ENCODE peak calls at places on chromosomes 1 and 21, in seven cellular contexts. B, Z, S, G, J, X and Q are unnamed samples.

GRCh38 chr1:215198021-215198420 is 115.5 kb downstream of the KCNK2 start:
- DNase-seq in B (no peak), Z (no peak), S (no peak), G (no peak), J (no peak), X (no peak), Q (no peak)

GRCh38 chr1:152968248-152968647 is 2.2 kb upstream of the SPRR4 start:
- DNase-seq in B (no peak), Z (no peak), S (no peak), G (no peak), J (no peak), X (no peak), Q (no peak)

GRCh38 chr1:117231748-117232373 is 21.1 kb upstream of the VTCN1 start:
- DNase-seq in B (no peak), Z (no peak), S (no peak), G (no peak), J (no peak), X (no peak), Q (peak)

GRCh38 chr21:45944601-45945000 is 37.0 kb upstream of the COL6A1 start:
- DNase-seq in B (no peak), Z (no peak), S (no peak), G (no peak), J (no peak), X (no peak), Q (no peak)

GRCh38 chr1:33137800-33138199 is 44.0 kb downstream of the TRIM62 start:
- DNase-seq in B (no peak), Z (peak), S (peak), G (peak), J (no peak), X (peak), Q (peak)

GRCh38 chr1:154418062-154418897 is 13.1 kb downstream of the IL6R start:
- DNase-seq in B (peak), Z (no peak), S (peak), G (no peak), J (peak), X (no peak), Q (peak)

GRCh38 chr1:25360596-25361581 is 22.8 kb downstream of the TMEM50A start:
- DNase-seq in B (peak), Z (no peak), S (no peak), G (no peak), J (peak), X (no peak), Q (no peak)

GRCh38 chr1:4056989-4057388 is 156.9 kb upstream of the C1orf174 start:
- DNase-seq in B (no peak), Z (no peak), S (no peak), G (no peak), J (no peak), X (no peak), Q (no peak)

GRCh38 chr1:114597949-114598348 is 16.5 kb upstream of the BCAS2 start:
- DNase-seq in B (no peak), Z (no peak), S (no peak), G (no peak), J (peak), X (no peak), Q (no peak)

GRCh38 chr1:147625274-147625986 is 44.9 kb downstream of the ACP6 start:
- DNase-seq in B (no peak), Z (no peak), S (no peak), G (peak), J (no peak), X (no peak), Q (no peak)

GRCh38 chr1:225838793-225839192 is 28.9 kb downstream of the EPHX1 start:
- DNase-seq in B (no peak), Z (no peak), S (no peak), G (no peak), J (no peak), X (no peak), Q (no peak)

DNA sequence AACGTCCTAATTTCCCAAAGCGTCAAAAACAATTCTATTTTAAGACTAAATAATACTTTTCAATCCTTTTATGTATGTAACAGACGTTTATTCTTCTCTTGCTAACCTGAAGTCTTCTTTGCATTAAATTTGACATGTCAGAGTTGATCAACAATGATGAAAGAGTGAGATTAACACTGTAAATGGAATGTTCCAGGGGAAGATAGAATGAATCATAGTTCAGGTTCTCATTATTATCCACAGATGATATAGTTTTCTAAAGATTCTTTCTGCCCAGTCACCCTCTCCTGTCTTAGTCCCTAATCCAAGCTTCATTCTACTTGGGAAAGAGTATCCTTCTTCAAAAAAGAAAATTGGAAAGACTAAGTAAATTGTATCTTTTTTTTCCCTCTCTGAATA is 38.9 kb downstream of the SDCCAG8 start:
- DNase-seq in B (no peak), Z (no peak), S (peak), G (no peak), J (peak), X (no peak), Q (no peak)
- TF ChIP-seq EZH2phosphoT487 in B (no peak), Z (no peak), S (no peak), G (no peak), J (no peak), X (no peak), Q (no peak)

DNA sequence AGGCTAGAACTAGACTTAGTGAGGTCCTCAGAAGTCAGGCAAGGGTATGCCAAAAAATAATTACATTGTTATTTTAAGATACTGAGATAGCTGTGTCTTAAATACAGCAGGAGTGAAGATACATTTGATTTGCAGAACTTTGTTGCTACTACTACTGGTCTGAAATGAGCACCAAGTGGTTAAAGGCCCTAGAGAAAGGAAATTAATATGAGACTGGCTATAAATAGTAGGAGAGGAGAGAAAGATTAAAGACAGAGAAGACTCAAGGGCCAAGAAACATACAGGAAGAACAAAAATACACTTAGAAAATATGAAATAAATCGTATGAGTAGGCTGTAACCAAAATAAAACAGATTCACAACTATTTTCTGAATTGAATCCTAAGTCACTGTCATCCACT is 21.3 kb downstream of the HNRNPR start:
- DNase-seq in B (no peak), Z (no peak), S (no peak), G (no peak), J (no peak), X (no peak), Q (no peak)
- TF ChIP-seq CTCF in B (no peak), Z (no peak), S (no peak), G (no peak), J (no peak), X (no peak), Q (no peak)

DNA sequence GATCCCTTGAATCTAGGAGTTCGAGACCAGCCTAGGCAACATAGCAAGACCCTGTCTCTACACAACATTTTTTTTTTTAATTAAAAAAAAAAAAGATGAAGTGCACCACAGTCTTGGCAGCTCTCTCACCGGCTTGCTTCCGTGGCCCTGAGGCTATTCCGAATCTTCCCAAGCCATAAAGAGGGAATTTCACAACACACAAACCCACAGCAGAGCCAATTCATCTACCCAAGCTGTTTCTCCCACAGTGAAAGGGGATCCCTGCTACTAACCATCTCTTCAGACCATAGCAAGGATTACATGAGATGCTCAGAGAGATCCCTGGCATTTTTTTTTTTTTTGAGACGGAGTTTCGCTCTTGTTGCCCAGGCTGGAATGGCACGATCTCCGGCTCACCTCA is 8.3 kb upstream of the CHD5 start:
- DNase-seq in B (no peak), Z (no peak), S (no peak), G (no peak), J (no peak), X (no peak), Q (no peak)
- H2AFZ ChIP-seq in B (no peak), Z (no peak), S (no peak), G (no peak), J (no peak), X (no peak), Q (no peak)

DNA sequence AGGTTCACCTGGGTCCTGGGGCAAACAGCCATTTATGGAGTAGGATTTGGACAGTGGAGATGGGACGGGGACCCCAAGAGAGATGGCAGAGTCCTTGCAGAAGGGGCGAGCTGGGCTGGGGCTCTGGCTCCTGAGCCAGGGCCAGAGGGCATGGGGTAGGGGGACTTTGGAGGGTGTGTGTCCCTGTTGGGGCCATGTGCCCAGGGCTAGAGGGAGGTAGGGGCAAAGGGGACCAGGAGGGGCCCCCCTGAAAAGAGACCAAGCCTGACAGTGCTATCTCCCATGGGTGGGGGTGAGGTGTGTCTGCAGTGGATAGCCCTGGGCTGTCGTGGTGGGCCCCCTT is 92.3 kb downstream of the TRIM11 start:
- DNase-seq in B (no peak), Z (no peak), S (no peak), G (no peak), J (no peak), X (no peak), Q (no peak)
- TF ChIP-seq EZH2phosphoT487 in B (no peak), Z (no peak), S (no peak), G (no peak), J (no peak), X (no peak), Q (no peak)

GRCh38 chr1:95217371-95217770 is 16.6 kb upstream of the RWDD3 start:
- DNase-seq in B (no peak), Z (no peak), S (no peak), G (no peak), J (no peak), X (no peak), Q (no peak)
- TF ChIP-seq CTCF in B (no peak), Z (no peak), S (no peak), G (no peak), J (no peak), X (no peak), Q (no peak)

GRCh38 chr1:244303610-244303969 is 148.1 kb downstream of the ADSS2 start:
- DNase-seq in B (no peak), Z (no peak), S (no peak), G (no peak), J (no peak), X (no peak), Q (no peak)
- H2AFZ ChIP-seq in B (no peak), Z (peak), S (no peak), G (peak), J (no peak), X (no peak), Q (no peak)

GRCh38 chr1:57517587-57518397 is 93.9 kb upstream of the DAB1 start:
- DNase-seq in B (no peak), Z (peak), S (no peak), G (peak), J (no peak), X (no peak), Q (no peak)
- TF ChIP-seq EZH2phosphoT487 in B (no peak), Z (no peak), S (no peak), G (no peak), J (no peak), X (no peak), Q (no peak)

DNA sequence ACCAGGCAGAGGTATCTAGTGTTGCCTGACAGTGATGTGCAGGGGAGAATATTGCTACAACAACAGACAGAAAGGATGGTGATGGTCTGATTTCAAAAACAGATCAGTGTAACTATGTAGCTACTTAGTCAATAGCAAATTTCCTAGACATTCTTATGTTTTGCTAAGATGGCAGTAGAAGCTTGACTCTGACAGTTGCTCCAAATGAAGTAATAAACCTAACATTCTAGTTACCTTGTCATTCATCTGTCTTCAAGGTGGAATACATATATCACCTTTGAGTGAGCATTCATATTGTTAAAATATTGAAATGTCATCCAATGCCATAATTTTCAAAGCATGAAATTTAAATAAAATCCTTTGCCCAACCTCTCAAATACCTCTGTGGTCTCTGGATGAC is 617.4 kb downstream of the USP25 start:
- DNase-seq in B (no peak), Z (no peak), S (no peak), G (no peak), J (no peak), X (no peak), Q (no peak)
- TF ChIP-seq CTCF in B (no peak), Z (no peak), S (no peak), G (no peak), J (no peak), X (no peak), Q (no peak)